ENCODE peak calls at places on chromosomes 11 and 22, in six cellular contexts. V is naive B cell; N is psoas muscle; L is activated naive CD8-positive, alpha-beta T cell treated with anti-CD3 and anti-CD28 coated beads, Interleukin-2, amount 10 ng/mL, durations not matched to agents 7 days and 5 days; Y is stimulated activated naive CD8-positive, alpha-beta T cell treated with anti-CD3 and anti-CD28 coated beads, Interleukin-15, amount 100 ng/mL, for 72 hours; X is RWPE2. O is an unnamed sample.

GRCh38 chr11:66530927-66531722 is 14.7 kb downstream of the ZDHHC24 start:
- ATAC-seq in V (no peak), N (peak; percentile 4), L (no peak), Y (peak; percentile 15), X (no peak), O (no peak)

GRCh38 chr11:14577290-14577689 is 57.1 kb upstream of the PSMA1 start:
- ATAC-seq in V (no peak), N (no peak), L (no peak), Y (peak; percentile 37), X (no peak), O (no peak)

GRCh38 chr11:70670684-70671034 is 272.3 kb downstream of the CTTN start:
- ATAC-seq in V (no peak), N (no peak), L (no peak), Y (no peak), X (no peak), O (no peak)

GRCh38 chr11:33933607-33934006 is 41.7 kb upstream of the LMO2 start:
- ATAC-seq in V (no peak), N (no peak), L (no peak), Y (no peak), X (no peak), O (no peak)

GRCh38 chr22:41181349-41182241 is 23.5 kb upstream of the L3MBTL2 start:
- ATAC-seq in V (no peak), N (peak; percentile 77), L (no peak), Y (peak; percentile 35), X (peak; percentile 82), O (peak; percentile 67)

GRCh38 chr11:2092956-2093412 is 46.2 kb downstream of the IGF2 start:
- ATAC-seq in V (no peak), N (peak; percentile 84), L (peak; percentile 53), Y (peak; percentile 69), X (peak; percentile 83), O (peak; percentile 23)

GRCh38 chr22:42277988-42278776 is 7.7 kb upstream of the TCF20 start:
- ATAC-seq in V (no peak), N (no peak), L (no peak), Y (no peak), X (peak; percentile 15), O (no peak)

GRCh38 chr11:41578421-41579047 is 119.1 kb upstream of the LRRC4C start:
- ATAC-seq in V (no peak), N (no peak), L (no peak), Y (no peak), X (peak; percentile 48), O (no peak)

GRCh38 chr11:43376594-43376993 is 17.9 kb downstream of the TTC17 start:
- ATAC-seq in V (no peak), N (peak; percentile 40), L (no peak), Y (no peak), X (peak; percentile 99), O (no peak)

GRCh38 chr11:128310676-128311445 is 276.5 kb downstream of the ETS1 start:
- ATAC-seq in V (no peak), N (no peak), L (peak; percentile 73), Y (peak; percentile 77), X (no peak), O (no peak)

GRCh38 chr22:38462960-38463784 is 4.7 kb upstream of the KDELR3 start:
- ATAC-seq in V (no peak), N (no peak), L (no peak), Y (no peak), X (no peak), O (no peak)

GRCh38 chr22:30876925-30877553 is 91.5 kb downstream of the MORC2 start:
- ATAC-seq in V (no peak), N (no peak), L (no peak), Y (no peak), X (no peak), O (no peak)